ENCODE peak calls at places on chromosomes 4 and X, in nine cellular contexts. E, Y, H, Z, D, C, V, W and L are unnamed samples.

GRCh38 chr4:168885416-168885815 is 124.6 kb downstream of the CBR4 start:
- DNase-seq in Z (no peak), H (no peak), E (no peak), V (no peak), Y (no peak), D (no peak), C (no peak), W (no peak), L (no peak)

GRCh38 chr4:112550728-112551127 is 34.7 kb upstream of the NEUROG2 start:
- DNase-seq in H (no peak), E (no peak), C (peak; percentile 77), W (no peak), V (peak; percentile 21), Z (no peak), Y (no peak), D (peak; percentile 89), L (no peak)

GRCh38 chr4:185217390-185217985 is 8.1 kb downstream of the SNX25 start:
- DNase-seq in V (no peak), W (no peak), H (no peak), Y (no peak), C (no peak), E (no peak), Z (no peak), D (no peak), L (no peak)

GRCh38 chr4:2049811-2050210 is 9.3 kb upstream of the NAT8L start:
- DNase-seq in E (no peak), D (no peak), C (no peak), Z (peak; percentile 24), Y (no peak), V (no peak), H (peak; percentile 10), W (no peak), L (no peak)

GRCh38 chrX:122133478-122133877 is 1050.6 kb upstream of the GRIA3 start:
- DNase-seq in C (no peak), D (peak; percentile 2), E (no peak), V (no peak), Y (no peak), Z (no peak), H (no peak), W (no peak), L (no peak)

GRCh38 chr4:40337523-40337922 is 2.4 kb downstream of the CHRNA9 start:
- DNase-seq in Z (no peak), C (no peak), W (no peak), E (no peak), H (no peak), V (no peak), D (no peak), Y (no peak), L (no peak)

GRCh38 chr4:159776915-159777314 is 674.0 kb downstream of the RAPGEF2 start:
- DNase-seq in C (no peak), Y (no peak), Z (no peak), D (no peak), H (no peak), E (no peak), V (no peak), W (no peak), L (no peak)

GRCh38 chr4:176150283-176150682 is 45.1 kb downstream of the SPATA4 start:
- DNase-seq in D (peak; percentile 59), C (peak; percentile 17), V (peak; percentile 47), Y (peak; percentile 18), Z (no peak), E (no peak), W (no peak), H (no peak), L (no peak)

GRCh38 chr4:72366601-72367000 is 202.4 kb downstream of the ADAMTS3 start:
- DNase-seq in Y (no peak), D (peak; percentile 58), W (no peak), E (no peak), V (no peak), C (no peak), H (no peak), Z (no peak), L (no peak)

GRCh38 chr4:149120331-149121014 is 678.3 kb upstream of the NR3C2 start:
- DNase-seq in E (no peak), H (no peak), Y (no peak), W (no peak), V (no peak), C (peak; percentile 22), Z (no peak), D (peak; percentile 24), L (no peak)

GRCh38 chr4:71355045-71355444 is 16.2 kb downstream of the SLC4A4 start:
- DNase-seq in V (no peak), D (no peak), Z (no peak), C (no peak), E (no peak), W (no peak), H (no peak), Y (no peak), L (no peak)

GRCh38 chr4:94486372-94486801 is 34.6 kb downstream of the PDLIM5 start:
- DNase-seq in H (peak; percentile 77), Y (no peak), D (no peak), W (no peak), C (peak; percentile 74), V (peak; percentile 86), E (no peak), Z (no peak), L (no peak)

GRCh38 chrX:74925210-74926088 is at the start of gene NEXMIF:
- DNase-seq in Z (peak; percentile 49), W (peak; percentile 83), H (peak; percentile 48), Y (peak; percentile 36), V (peak; percentile 19), C (peak; percentile 0), E (peak; percentile 28), D (peak; percentile 45), L (no peak)

GRCh38 chr4:915041-915474 is 17.1 kb downstream of the GAK start:
- DNase-seq in Y (no peak), D (no peak), V (no peak), W (peak; percentile 73), H (no peak), E (no peak), Z (peak; percentile 50), C (no peak), L (no peak)

GRCh38 chrX:80751456-80751855 is 58.2 kb downstream of the BRWD3 start:
- DNase-seq in V (no peak), C (no peak), W (no peak), Z (no peak), E (no peak), H (no peak), D (peak; percentile 46), Y (no peak), L (no peak)

GRCh38 chr4:143357161-143357845 is 20.6 kb downstream of the GAB1 start:
- DNase-seq in V (peak; percentile 93), D (no peak), E (no peak), C (no peak), Y (no peak), H (no peak), Z (no peak), W (no peak), L (peak; percentile 61)

GRCh38 chr4:61924131-61924530 is 724.0 kb downstream of the ADGRL3 start:
- DNase-seq in D (no peak), H (no peak), Z (no peak), C (no peak), E (no peak), V (no peak), W (no peak), Y (no peak), L (no peak)

GRCh38 chr4:164768516-164768915 is 14.6 kb downstream of the SMIM31 start:
- DNase-seq in W (no peak), Z (no peak), Y (peak; percentile 2), C (no peak), V (peak; percentile 33), D (peak; percentile 51), E (no peak), H (no peak), L (no peak)

GRCh38 chrX:8726031-8726652 is 5.8 kb downstream of the ANOS1 start:
- DNase-seq in W (no peak), Z (no peak), D (peak; percentile 18), H (no peak), E (no peak), V (peak; percentile 61), C (peak; percentile 64), Y (no peak), L (no peak)

GRCh38 chr4:59094505-59094904 is 1984.3 kb upstream of the IGFBP7 start:
- DNase-seq in C (no peak), V (peak; percentile 10), E (no peak), W (no peak), Y (no peak), Z (no peak), H (no peak), D (no peak), L (no peak)

GRCh38 chr4:8087921-8088495 is 70.6 kb downstream of the ABLIM2 start:
- DNase-seq in H (no peak), E (peak; percentile 36), W (no peak), D (no peak), V (no peak), Z (peak; percentile 51), Y (no peak), C (no peak), L (no peak)
- H3K4me1 ChIP-seq in H (no peaks in the 10 kb centered on the region), E (no peaks in the 10 kb centered on the region), W (no peaks in the 10 kb centered on the region), D (no peaks in the 10 kb centered on the region), V (peaks cover 15% of the 10 kb centered on the region), Z (no peaks in the 10 kb centered on the region), Y (no peaks in the 10 kb centered on the region), C (peaks cover 6% of the 10 kb centered on the region), L (peaks cover 13% of the 10 kb centered on the region)

GRCh38 chr4:145520172-145520571 is 38.5 kb downstream of the SMAD1 start:
- DNase-seq in Z (no peak), E (no peak), V (no peak), Y (no peak), D (no peak), H (no peak), W (no peak), C (no peak), L (no peak)
- H3K4me1 ChIP-seq in Z (no peaks in the 10 kb centered on the region), E (no peaks in the 10 kb centered on the region), V (peaks cover 9% of the 10 kb centered on the region), Y (no peaks in the 10 kb centered on the region), D (peaks cover 14% of the 10 kb centered on the region), H (peaks cover 5% of the 10 kb centered on the region), W (peaks cover 2% of the 10 kb centered on the region), C (no peaks in the 10 kb centered on the region), L (peaks cover 3% of the 10 kb centered on the region)

DNA sequence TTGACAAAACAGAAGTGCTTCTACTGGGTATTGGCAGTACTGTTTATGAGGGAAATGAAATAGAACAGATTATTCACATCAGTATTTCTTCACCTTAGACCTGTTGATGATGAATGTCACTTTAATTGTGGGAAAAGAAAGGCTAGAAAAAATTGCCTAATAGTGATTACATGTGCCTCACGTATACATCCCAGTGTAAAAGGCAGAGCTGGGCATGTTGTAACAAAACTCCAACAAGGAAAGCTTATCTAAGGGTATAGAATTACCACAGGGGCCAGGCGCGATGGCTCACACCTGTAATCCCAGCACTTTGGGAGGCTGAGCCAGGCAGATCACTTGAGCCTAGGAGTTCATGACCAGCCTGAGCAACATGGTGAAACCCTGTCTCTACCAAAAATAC is 4.2 kb downstream of the PGM2 start:
- DNase-seq in Y (no peak), C (no peak), V (no peak), W (no peak), E (no peak), Z (no peak), H (no peak), D (no peak), L (peak; percentile 66)
- H3K4me1 ChIP-seq in Y (peaks cover 8% of the 10 kb centered on the region), C (peaks cover 7% of the 10 kb centered on the region), V (peaks cover 16% of the 10 kb centered on the region), W (peaks cover 14% of the 10 kb centered on the region), E (peaks cover 2% of the 10 kb centered on the region), Z (peaks cover 5% of the 10 kb centered on the region), H (peaks cover 15% of the 10 kb centered on the region), D (no peaks in the 10 kb centered on the region), L (peaks cover 21% of the 10 kb centered on the region)

DNA sequence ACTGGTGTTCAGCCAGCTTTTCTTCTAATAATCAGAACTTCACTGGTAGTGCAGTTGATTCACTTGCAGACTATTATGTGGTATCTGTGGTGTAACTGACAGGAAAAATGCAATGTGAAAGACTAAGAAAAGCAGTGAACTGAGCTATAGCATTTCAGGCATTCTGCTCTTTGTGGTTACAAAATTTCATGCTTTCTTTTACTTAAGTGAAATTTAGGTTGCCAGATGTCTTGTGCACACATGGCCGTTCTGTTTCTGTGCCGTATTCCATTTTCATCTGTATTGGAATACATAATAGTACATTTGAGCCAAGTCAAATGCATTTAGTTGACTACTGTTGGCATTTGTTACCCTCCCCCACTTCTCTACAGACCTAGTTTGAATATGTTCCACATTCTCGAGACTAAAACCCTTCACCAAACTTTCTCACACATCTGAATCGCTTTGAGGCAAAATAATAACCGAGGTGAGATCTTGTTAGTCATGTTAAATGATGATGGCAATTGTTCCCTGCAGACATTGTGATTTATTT is 8.2 kb downstream of the RTL3 start:
- DNase-seq in D (peak; percentile 55), Y (no peak), E (no peak), Z (no peak), H (no peak), W (no peak), V (peak; percentile 2), C (peak; percentile 90), L (no peak)
- H3K4me1 ChIP-seq in D (peaks cover 41% of the 10 kb centered on the region), Y (peaks cover 34% of the 10 kb centered on the region), E (no peaks in the 10 kb centered on the region), Z (peaks cover 4% of the 10 kb centered on the region), H (no peaks in the 10 kb centered on the region), W (no peaks in the 10 kb centered on the region), V (peaks cover 36% of the 10 kb centered on the region), C (peaks cover 21% of the 10 kb centered on the region), L (peaks cover 9% of the 10 kb centered on the region)